ENCODE peak calls at places on chromosomes 12 and 14, in five cellular contexts. Q is tibial artery, M is cardiac muscle cell, E is MM.1S, Z is stomach. A is an unnamed sample.

GRCh38 chr12:6201199-6201608 is 1.0 kb downstream of the CD9 start:
- DNase-seq in Q (no peak), M (peak), E (peak), Z (no peak), A (peak)

GRCh38 chr12:132596016-132596415 is 14.4 kb downstream of the LRCOL1 start:
- DNase-seq in Q (no peak), M (peak), E (no peak), Z (no peak), A (peak)

GRCh38 chr12:122449317-122449716 is 26.8 kb upstream of the CLIP1 start:
- DNase-seq in Q (no peak), M (no peak), E (no peak), Z (no peak), A (no peak)

GRCh38 chr12:80491176-80491575 is 47.1 kb downstream of the PTPRQ start:
- DNase-seq in Q (no peak), M (no peak), E (no peak), Z (no peak), A (no peak)

GRCh38 chr12:1122803-1123202 is 131.8 kb downstream of the ERC1 start:
- DNase-seq in Q (no peak), M (peak), E (no peak), Z (no peak), A (no peak)

GRCh38 chr14:22088614-22089359 is 415.2 kb upstream of the OR4E1 start:
- DNase-seq in Q (no peak), M (no peak), E (no peak), Z (no peak), A (no peak)

GRCh38 chr12:54411398-54412241 is 7.4 kb downstream of the ITGA5 start:
- DNase-seq in Q (peak), M (no peak), E (no peak), Z (peak), A (peak)

GRCh38 chr12:1934831-1935230 is 16.4 kb upstream of the CACNA2D4 start:
- DNase-seq in Q (no peak), M (no peak), E (no peak), Z (no peak), A (no peak)

GRCh38 chr14:57869530-57870088 is 3.7 kb upstream of the SLC35F4 start:
- DNase-seq in Q (no peak), M (no peak), E (no peak), Z (no peak), A (no peak)

GRCh38 chr12:80187660-80188090 is 88.3 kb downstream of the OTOGL start:
- DNase-seq in Q (no peak), M (peak), E (peak), Z (no peak), A (no peak)

GRCh38 chr12:66354291-66354690 is 52.0 kb downstream of the HELB start:
- DNase-seq in Q (no peak), M (no peak), E (no peak), Z (no peak), A (no peak)

GRCh38 chr14:77248666-77249065 is 22.3 kb downstream of the NGB start:
- DNase-seq in Q (no peak), M (no peak), E (no peak), Z (no peak), A (no peak)

GRCh38 chr12:120358412-120359158 is 10.4 kb downstream of the MSI1 start:
- DNase-seq in Q (no peak), M (no peak), E (no peak), Z (no peak), A (no peak)

GRCh38 chr12:72134934-72135333 is 137.2 kb upstream of the TRHDE start:
- DNase-seq in Q (no peak), M (no peak), E (no peak), Z (no peak), A (no peak)

GRCh38 chr12:109271418-109271817 is 37.7 kb downstream of the FOXN4 start:
- DNase-seq in Q (no peak), M (no peak), E (no peak), Z (no peak), A (no peak)

GRCh38 chr12:41663487-41664258 is 475.6 kb downstream of the PDZRN4 start:
- DNase-seq in Q (no peak), M (peak), E (peak), Z (no peak), A (no peak)

GRCh38 chr14:62143235-62143634 is 381.0 kb downstream of the SNAPC1 start:
- DNase-seq in Q (no peak), M (no peak), E (no peak), Z (no peak), A (no peak)

GRCh38 chr12:119772431-119772830 is 104.5 kb downstream of the PRKAB1 start:
- DNase-seq in Q (no peak), M (no peak), E (no peak), Z (no peak), A (no peak)

GRCh38 chr12:78928200-78929074 is 63.9 kb downstream of the SYT1 start:
- DNase-seq in Q (no peak), M (no peak), E (no peak), Z (no peak), A (no peak)

GRCh38 chr14:71749613-71750238 is 182.5 kb upstream of the RGS6 start:
- DNase-seq in Q (no peak), M (no peak), E (no peak), Z (no peak), A (no peak)

GRCh38 chr12:51721281-51721940 is 127.1 kb downstream of the FIGNL2 start:
- DNase-seq in Q (peak), M (peak), E (no peak), Z (no peak), A (peak)

GRCh38 chr12:31768046-31768445 is 39.2 kb upstream of the AMN1 start:
- DNase-seq in Q (no peak), M (no peak), E (no peak), Z (no peak), A (no peak)

GRCh38 chr14:103872492-103873113 is 25.2 kb upstream of the PPP1R13B start:
- DNase-seq in Q (no peak), M (no peak), E (no peak), Z (no peak), A (no peak)

GRCh38 chr12:73798523-73798922 is 739.1 kb upstream of the ATXN7L3B start:
- DNase-seq in Q (no peak), M (no peak), E (no peak), Z (no peak), A (no peak)

GRCh38 chr14:68135566-68135965 is 316.0 kb downstream of the RAD51B start:
- DNase-seq in Q (no peak), M (no peak), E (no peak), Z (no peak), A (no peak)

GRCh38 chr12:67222302-67222701 is 46.9 kb upstream of the CAND1 start:
- DNase-seq in Q (no peak), M (peak), E (no peak), Z (no peak), A (no peak)

GRCh38 chr12:6607751-6608591 is 792 bp upstream of the CHD4 start:
- DNase-seq in Q (peak), M (peak), E (peak), Z (peak), A (no peak)

GRCh38 chr12:104387190-104387589 is 69.6 kb upstream of the CHST11 start:
- DNase-seq in Q (no peak), M (peak), E (no peak), Z (no peak), A (no peak)

GRCh38 chr12:65557425-65558167 is 266.7 kb upstream of the HMGA2 start:
- DNase-seq in Q (no peak), M (no peak), E (no peak), Z (no peak), A (no peak)

GRCh38 chr12:64858882-64859281 is 34.4 kb downstream of the TBC1D30 start:
- DNase-seq in Q (no peak), M (no peak), E (no peak), Z (no peak), A (no peak)

GRCh38 chr12:113068312-113068935 is 11.9 kb downstream of the DTX1 start:
- DNase-seq in Q (no peak), M (no peak), E (no peak), Z (no peak), A (no peak)

GRCh38 chr14:70188608-70189540 is at the start of gene SLC8A3:
- DNase-seq in Q (no peak), M (peak), E (no peak), Z (peak), A (peak)

DNA sequence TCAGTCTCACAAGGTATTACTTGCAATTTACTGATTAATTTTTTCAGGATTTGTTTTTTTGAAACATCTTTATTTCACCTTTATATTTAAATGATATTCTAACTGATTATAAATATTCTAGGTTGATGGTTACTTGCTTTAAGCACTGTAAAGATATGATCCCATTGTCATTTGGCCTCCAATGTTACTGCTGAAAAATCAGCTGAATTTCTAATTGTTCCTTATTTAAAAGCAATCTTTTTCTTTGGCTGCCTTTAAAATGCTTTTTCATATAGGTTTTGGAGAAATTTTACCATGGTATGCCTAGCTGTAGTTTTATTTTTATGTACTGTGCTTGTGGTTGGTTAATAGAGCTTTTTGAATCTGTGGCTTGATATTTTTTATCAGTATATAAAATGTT is 275.6 kb upstream of the PPFIA2 start:
- DNase-seq in Q (no peak), M (no peak), E (no peak), Z (no peak), A (no peak)
- H3K27ac ChIP-seq in Q (no peak), M (no peak), E (no peak), Z (no peak), A (no peak)

GRCh38 chr14:92546347-92547053 is 32.9 kb downstream of the RIN3 start:
- DNase-seq in Q (no peak), M (no peak), E (no peak), Z (no peak), A (no peak)

GRCh38 chr14:92549853-92550244 is 36.3 kb downstream of the RIN3 start:
- DNase-seq in Q (peak), M (no peak), E (no peak), Z (no peak), A (peak)

GRCh38 chr14:92552066-92552465 is 38.5 kb downstream of the RIN3 start:
- DNase-seq in Q (no peak), M (no peak), E (peak), Z (no peak), A (no peak)

GRCh38 chr14:92551066-92551841 is 37.7 kb downstream of the RIN3 start:
- DNase-seq in Q (no peak), M (no peak), E (peak), Z (no peak), A (no peak)

DNA sequence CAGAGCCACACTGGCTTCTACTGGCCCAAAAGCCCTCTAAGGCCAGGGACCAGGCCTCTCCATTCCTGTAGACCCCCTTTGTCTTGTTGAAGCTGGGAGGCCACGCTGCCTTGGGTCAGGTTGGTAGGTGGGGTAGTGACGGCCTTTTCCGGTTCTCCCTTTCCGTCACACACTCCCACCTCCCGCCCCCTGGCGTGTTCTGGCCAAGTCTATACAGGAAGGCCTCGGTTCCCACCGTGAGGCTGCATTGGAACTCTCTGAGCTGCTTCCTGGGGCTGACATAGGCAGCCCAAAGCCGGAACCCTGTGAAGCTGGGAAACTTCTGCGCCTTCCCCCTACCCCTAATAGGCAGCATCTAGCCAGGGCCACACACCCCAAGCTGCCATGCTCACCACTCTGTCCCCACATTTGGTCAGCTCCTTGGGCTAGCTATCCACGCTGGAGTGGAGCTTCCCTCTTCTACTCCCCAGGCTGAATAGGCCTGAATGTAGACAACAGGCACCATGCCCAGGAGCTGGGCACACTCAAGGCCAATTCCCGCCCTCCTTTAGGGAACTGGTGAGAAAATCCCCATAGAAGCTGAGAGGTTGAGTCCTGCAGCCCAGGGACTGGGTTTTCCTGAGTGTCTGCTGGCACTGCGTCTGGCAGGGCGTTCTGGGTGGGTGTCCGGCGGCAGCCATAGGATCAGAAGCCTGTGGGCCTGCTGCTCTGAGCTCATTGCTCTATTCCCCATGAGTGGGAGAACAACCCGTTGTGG is 35.7 kb downstream of the RIN3 start:
- DNase-seq in Q (no peak), M (no peak), E (no peak), Z (no peak), A (peak)
- H3K27ac ChIP-seq in Q (peak), M (no peak), E (no peak), Z (peak), A (peak)

GRCh38 chr14:92638904-92639303 is 109.5 kb downstream of the LGMN start:
- DNase-seq in Q (no peak), M (no peak), E (no peak), Z (no peak), A (no peak)
- H3K27ac ChIP-seq in Q (peak), M (no peak), E (no peak), Z (no peak), A (no peak)

DNA sequence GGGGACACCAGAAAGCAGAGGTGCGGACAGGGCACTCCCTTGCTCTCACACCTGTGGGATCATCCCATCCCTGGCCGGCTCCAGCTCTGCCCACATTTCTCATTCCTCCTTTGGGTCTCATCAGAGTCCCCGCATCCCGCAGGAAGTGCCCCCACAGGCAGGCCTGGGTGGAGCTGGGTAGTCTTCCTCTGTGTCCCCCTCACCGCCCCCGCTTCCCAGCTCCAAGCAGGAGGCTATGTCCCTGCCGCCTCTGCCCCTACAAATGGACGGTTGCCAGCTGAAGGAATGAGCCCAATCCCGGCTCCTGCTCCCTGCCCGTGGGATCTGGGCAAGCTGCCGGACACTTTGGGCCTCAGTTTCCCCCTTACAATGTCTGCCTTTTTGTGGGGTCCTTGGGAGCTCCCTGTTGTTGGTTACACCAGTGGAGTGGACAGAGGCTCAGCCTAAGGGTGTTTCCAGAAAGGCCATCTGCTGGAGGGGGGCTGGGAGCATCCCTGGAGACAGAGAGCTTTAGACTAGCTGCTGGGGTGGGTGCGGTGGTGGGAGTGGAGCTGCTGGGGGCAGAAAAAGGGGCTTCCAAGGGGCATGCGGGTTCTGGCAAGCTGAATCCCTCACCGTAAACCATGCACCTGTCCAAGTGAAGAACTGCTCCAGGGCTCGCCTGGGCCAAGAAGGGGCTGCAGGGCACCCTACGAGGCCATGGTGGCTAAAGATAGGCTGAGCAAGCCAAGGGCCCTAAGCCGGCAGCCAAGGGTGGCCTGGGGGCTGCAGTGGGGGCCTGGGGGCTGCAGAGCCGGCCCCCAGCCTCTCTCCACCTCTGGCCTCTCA is 7.9 kb upstream of the GPR132 start:
- DNase-seq in Q (no peak), M (no peak), E (no peak), Z (no peak), A (peak)
- H3K27ac ChIP-seq in Q (no peak), M (no peak), E (no peak), Z (no peak), A (no peak)

GRCh38 chr12:98750511-98750910 is 105.4 kb downstream of the APAF1 start:
- DNase-seq in Q (no peak), M (no peak), E (no peak), Z (no peak), A (no peak)
- H3K27ac ChIP-seq in Q (no peak), M (no peak), E (no peak), Z (no peak), A (no peak)

A was measured in psoas muscle.